ENCODE peak calls at places on chromosomes 4 and X, in nine cellular contexts. N is cardiac muscle cell, P is lower lobe of right lung, A is psoas muscle, U is thoracic aorta, C is MM.1S, E is HepG2, F is upper lobe of right lung, Q is right lobe of liver. O is an unnamed sample.

GRCh38 chr4:124191329-124191728 is 521.2 kb downstream of the ANKRD50 start:
- DNase-seq in C (no peak), N (no peak), A (no peak), P (no peak), E (no peak), F (no peak), U (no peak), Q (no peak), O (peak)

GRCh38 chr4:78945638-78946179 is 6.5 kb upstream of the PAQR3 start:
- DNase-seq in C (no peak), U (no peak), E (no peak), Q (no peak), N (no peak), F (no peak), P (no peak), A (no peak), O (no peak)

GRCh38 chr4:172818901-172819300 is 349.7 kb upstream of the GALNT7 start:
- DNase-seq in N (no peak), Q (no peak), U (no peak), A (no peak), P (no peak), E (no peak), F (no peak), C (no peak), O (no peak)

GRCh38 chr4:105133976-105134375 is 12.7 kb upstream of the TET2 start:
- DNase-seq in P (no peak), E (no peak), F (no peak), Q (no peak), C (no peak), A (no peak), U (no peak), N (no peak), O (no peak)

GRCh38 chrX:39497717-39498265 is 600.0 kb downstream of the BCOR start:
- DNase-seq in E (no peak), F (no peak), N (no peak), U (no peak), P (no peak), Q (no peak), C (no peak), A (no peak), O (no peak)

GRCh38 chr4:100960232-100960631 is 387.1 kb downstream of the PPP3CA start:
- DNase-seq in E (no peak), F (no peak), A (no peak), P (no peak), C (no peak), N (no peak), U (no peak), Q (no peak), O (no peak)

GRCh38 chr4:148962539-148963290 is 520.5 kb upstream of the NR3C2 start:
- DNase-seq in U (no peak), Q (no peak), E (no peak), A (no peak), P (no peak), C (no peak), N (no peak), F (no peak), O (no peak)

GRCh38 chrX:23228454-23228853 is 106.2 kb upstream of the PTCHD1 start:
- DNase-seq in Q (no peak), F (no peak), U (no peak), A (no peak), N (no peak), C (no peak), E (no peak), P (no peak), O (no peak)

GRCh38 chr4:168577624-168578023 is 80.8 kb downstream of the PALLD start:
- DNase-seq in E (no peak), U (no peak), P (no peak), C (no peak), Q (no peak), N (no peak), F (no peak), A (no peak), O (no peak)

GRCh38 chr4:169976951-169977350 is 49.2 kb downstream of the MFAP3L start:
- DNase-seq in E (no peak), P (no peak), U (no peak), A (no peak), N (no peak), F (no peak), C (no peak), Q (no peak), O (no peak)

GRCh38 chr4:629636-629915 is 4.2 kb downstream of the PDE6B start:
- DNase-seq in E (no peak), A (no peak), Q (peak), U (no peak), F (no peak), N (no peak), P (no peak), C (no peak), O (no peak)

GRCh38 chrX:151753313-151754041 is 18.9 kb downstream of the CNGA2 start:
- DNase-seq in F (peak), P (peak), Q (peak), U (no peak), E (peak), A (peak), C (peak), N (peak), O (peak)

GRCh38 chr4:83751336-83751949 is 215.5 kb downstream of the GPAT3 start:
- DNase-seq in E (no peak), U (no peak), C (no peak), P (no peak), F (no peak), N (no peak), Q (no peak), A (no peak), O (no peak)

GRCh38 chr4:11543710-11544109 is 115.0 kb upstream of the HS3ST1 start:
- DNase-seq in E (no peak), F (no peak), Q (no peak), P (no peak), N (peak), C (no peak), U (no peak), A (no peak), O (no peak)

GRCh38 chr4:114250439-114250891 is 271.0 kb upstream of the ARSJ start:
- DNase-seq in A (no peak), E (no peak), P (no peak), F (no peak), U (no peak), Q (no peak), C (no peak), N (no peak), O (no peak)

GRCh38 chr4:105712766-105713165 is 4.2 kb downstream of the GSTCD start:
- DNase-seq in A (no peak), Q (no peak), N (no peak), E (no peak), U (no peak), C (no peak), F (no peak), P (no peak), O (no peak)

GRCh38 chrX:131778269-131779218 is 234.7 kb downstream of the OR13H1 start:
- DNase-seq in A (peak), C (peak), N (no peak), F (no peak), Q (no peak), E (no peak), P (no peak), U (no peak), O (peak)

GRCh38 chrX:42096262-42096939 is 173.0 kb upstream of the CASK start:
- DNase-seq in A (no peak), N (peak), Q (no peak), E (peak), U (no peak), P (peak), C (no peak), F (peak), O (no peak)

GRCh38 chrX:940691-941090 is 271.8 kb downstream of the CRLF2 start:
- DNase-seq in C (no peak), E (no peak), Q (no peak), F (no peak), U (no peak), A (no peak), N (no peak), P (no peak), O (no peak)

GRCh38 chr4:76997454-76997853 is 47.9 kb downstream of the SEPTIN11 start:
- DNase-seq in Q (no peak), U (no peak), A (no peak), C (no peak), P (no peak), N (no peak), E (no peak), F (no peak), O (no peak)

GRCh38 chr4:179586460-179586859 is 2144.2 kb upstream of the AGA start:
- DNase-seq in C (no peak), P (no peak), N (no peak), A (no peak), Q (no peak), E (no peak), U (no peak), F (no peak), O (no peak)

GRCh38 chr4:6270691-6271121 is 1.1 kb downstream of the WFS1 start:
- DNase-seq in P (peak), C (no peak), N (peak), F (no peak), U (no peak), Q (no peak), A (peak), E (no peak), O (no peak)

GRCh38 chrX:16695079-16695676 is 17.3 kb downstream of the CTPS2 start:
- DNase-seq in A (peak), F (peak), C (peak), P (peak), U (no peak), Q (peak), E (peak), N (peak), O (peak)

GRCh38 chr4:183989471-183989870 is 84.4 kb downstream of the STOX2 start:
- DNase-seq in N (peak), U (no peak), Q (no peak), F (no peak), C (no peak), P (no peak), E (no peak), A (no peak), O (no peak)

GRCh38 chrX:69389221-69389620 is 114.9 kb upstream of the NALF2 start:
- DNase-seq in A (no peak), F (no peak), C (no peak), Q (no peak), U (no peak), E (no peak), N (no peak), P (no peak), O (no peak)

DNA sequence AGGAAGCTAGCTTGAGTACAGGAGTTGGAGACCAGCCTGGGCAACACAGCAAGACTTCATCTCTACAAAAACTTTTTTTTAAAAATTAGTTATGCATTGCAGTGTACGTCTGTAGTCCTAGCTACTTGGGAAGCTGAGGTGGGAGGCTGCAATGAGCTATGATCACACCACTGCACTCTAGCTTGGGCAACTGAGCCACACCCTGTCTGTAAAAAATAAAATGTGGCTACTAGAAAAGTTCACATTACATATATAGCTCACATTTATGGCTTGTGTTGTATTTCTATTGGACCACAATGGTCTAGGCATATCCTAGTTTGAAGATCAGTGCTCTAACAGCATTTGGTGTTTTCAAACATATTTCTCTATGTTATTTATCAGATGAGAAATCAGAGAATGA is 11.8 kb upstream of the CPEB2 start:
- DNase-seq in C (no peak), U (no peak), P (no peak), Q (no peak), E (no peak), A (no peak), N (no peak), F (no peak), O (no peak)
- TF ChIP-seq CTCF in C (no peak), U (no peak), P (no peak), Q (no peak), E (no peak), A (no peak), N (no peak), F (no peak), O (no peak)

GRCh38 chr4:87574996-87575395 is 33.3 kb upstream of the DSPP start:
- DNase-seq in E (no peak), Q (no peak), P (no peak), N (peak), U (no peak), C (no peak), A (no peak), F (no peak), O (no peak)

GRCh38 chr4:87579478-87579877 is 28.9 kb upstream of the DSPP start:
- DNase-seq in P (no peak), N (no peak), F (no peak), E (no peak), U (no peak), A (no peak), C (no peak), Q (no peak), O (no peak)

GRCh38 chr4:87580057-87580456 is 28.3 kb upstream of the DSPP start:
- DNase-seq in Q (no peak), P (no peak), F (no peak), C (no peak), U (no peak), N (no peak), E (no peak), A (no peak), O (no peak)

GRCh38 chr4:87575408-87575807 is 32.9 kb upstream of the DSPP start:
- DNase-seq in P (no peak), A (no peak), F (no peak), U (no peak), Q (no peak), N (no peak), C (no peak), E (no peak), O (no peak)

DNA sequence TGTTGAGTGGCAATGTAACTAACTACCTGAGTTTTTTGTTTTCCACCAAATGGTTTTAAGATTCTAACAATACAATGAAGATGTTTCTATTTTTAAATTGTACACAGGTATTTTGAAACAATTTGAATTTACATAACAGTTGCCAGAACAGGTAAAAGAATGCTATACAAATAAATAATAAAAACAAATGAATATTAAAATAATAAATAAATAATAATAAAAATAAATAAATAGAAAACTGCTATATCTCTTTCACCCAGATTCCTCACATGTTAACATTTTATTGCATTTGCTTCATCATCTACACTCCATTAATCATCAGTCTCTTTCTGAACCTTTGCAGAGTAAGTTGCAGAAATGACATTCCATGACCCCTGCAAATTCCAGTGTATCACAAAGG is 32.3 kb upstream of the DSPP start:
- DNase-seq in N (no peak), C (no peak), Q (no peak), U (no peak), A (no peak), P (no peak), F (no peak), E (no peak), O (no peak)
- H3K4me3 ChIP-seq in N (no peak), C (no peak), Q (no peak), U (no peak), A (no peak), P (no peak), F (no peak), E (no peak), O (no peak)

DNA sequence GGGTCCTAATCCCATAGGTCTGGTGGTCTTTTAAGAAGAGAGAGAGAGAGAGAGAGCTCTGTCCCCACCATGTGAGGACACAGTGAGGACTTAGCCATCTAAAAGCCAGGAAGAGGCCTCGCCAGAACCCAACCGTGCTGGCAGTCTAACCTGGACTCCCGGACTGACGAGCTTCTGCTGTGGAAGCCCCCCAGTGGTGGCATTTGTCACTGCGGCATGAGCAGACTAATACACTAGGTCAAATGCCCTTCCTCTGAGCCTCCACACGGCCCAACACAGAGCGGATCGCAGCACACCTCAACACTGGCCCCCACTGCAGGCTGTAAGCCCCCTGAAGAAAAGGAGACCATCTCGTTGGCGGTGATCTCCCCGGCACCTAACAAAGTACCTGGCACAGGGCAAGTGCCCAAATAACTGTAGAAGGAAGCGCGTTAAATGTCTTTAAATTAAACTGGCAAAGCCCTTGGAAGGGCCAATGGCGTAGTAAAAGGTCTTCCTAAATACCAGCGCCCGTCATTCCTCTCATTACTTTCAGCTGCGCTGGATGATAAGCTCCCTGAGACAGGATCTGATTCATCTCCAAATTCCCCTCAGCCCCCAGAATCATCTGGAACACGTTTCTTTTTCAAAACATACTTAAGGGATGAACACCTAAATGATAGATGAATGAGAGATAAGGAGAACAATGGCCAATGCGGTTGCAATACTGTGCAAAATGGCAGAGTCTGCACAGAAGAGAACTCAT is 95.2 kb downstream of the AFAP1 start:
- DNase-seq in U (peak), Q (peak), F (peak), A (peak), P (peak), C (peak), N (peak), E (peak), O (peak)
- TF ChIP-seq CTCF in U (peak), Q (peak), F (peak), A (peak), P (peak), C (peak), N (peak), E (peak), O (peak)

GRCh38 chrX:138711399-138712347 is at the start of gene FGF13:
- DNase-seq in F (peak), A (peak), P (peak), N (no peak), U (no peak), E (peak), Q (peak), C (peak), O (peak)
- H3K4me3 ChIP-seq in F (peak), A (peak), P (peak), N (peak), U (peak), E (no peak), Q (peak), C (peak), O (no peak)

DNA sequence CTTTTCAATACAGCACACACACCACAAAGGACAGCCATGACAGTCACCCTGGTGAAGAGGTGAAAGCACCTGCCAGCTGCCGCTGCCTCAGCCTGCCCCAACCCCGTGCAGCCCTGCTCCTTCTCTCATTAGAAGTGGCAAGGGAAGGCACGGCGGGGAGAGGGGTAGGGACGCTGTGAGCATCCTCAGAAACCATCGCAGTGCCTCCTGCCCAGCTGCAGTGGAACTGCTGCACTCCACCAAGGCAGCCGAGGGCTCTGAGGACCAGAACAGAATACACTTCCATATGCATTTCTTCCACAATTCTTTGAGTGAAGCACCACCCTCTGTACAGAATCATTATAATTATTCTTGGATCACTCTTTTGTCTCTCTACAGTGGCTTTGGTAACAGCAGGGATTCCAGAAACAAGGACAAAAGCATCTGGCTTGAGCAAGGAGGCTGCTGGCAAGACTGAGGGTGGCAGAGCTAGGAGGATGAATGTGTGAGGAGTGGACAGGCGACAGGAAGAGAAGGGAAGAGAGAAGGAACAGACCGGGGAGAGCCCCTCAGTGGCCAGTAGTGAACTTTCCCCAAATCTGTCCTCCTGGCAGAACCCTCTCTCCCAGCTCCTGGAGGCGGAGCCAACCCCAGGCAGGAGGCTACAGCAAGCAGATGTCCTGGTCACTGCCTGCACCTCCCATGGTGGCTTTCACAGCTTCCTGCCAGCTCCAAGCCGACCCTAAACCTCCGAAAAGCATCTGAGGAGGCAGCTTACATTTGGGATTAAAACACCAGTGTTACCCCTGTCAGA is 73.2 kb downstream of the MTNR1A start:
- DNase-seq in U (no peak), A (no peak), N (no peak), P (no peak), C (no peak), E (no peak), Q (no peak), F (no peak), O (no peak)
- TF ChIP-seq CTCF in U (no peak), A (no peak), N (no peak), P (no peak), C (no peak), E (no peak), Q (no peak), F (no peak), O (no peak)

GRCh38 chr4:177309525-177310371 is at the start of gene NEIL3:
- DNase-seq in U (peak), N (peak), C (peak), A (peak), P (peak), Q (peak), F (peak), E (peak), O (peak)
- H3K4me3 ChIP-seq in U (peak), N (peak), C (peak), A (peak), P (peak), Q (peak), F (peak), E (peak), O (peak)

GRCh38 chrX:56563231-56564116 is at the start of gene UBQLN2:
- DNase-seq in C (peak), N (peak), P (peak), A (peak), Q (peak), U (peak), E (peak), F (peak), O (peak)
- TF ChIP-seq CTCF in C (peak), N (peak), P (no peak), A (no peak), Q (no peak), U (no peak), E (no peak), F (no peak), O (no peak)